ENCODE peak calls at places on chromosome 10, in five cellular contexts. J, G, Y, T and M are unnamed samples.

GRCh38 chr10:5775705-5776104 is 37.5 kb downstream of the GDI2 start:
- DNase-seq in J (no peak), Y (no peak), T (no peak), G (no peak), M (no peak)

GRCh38 chr10:116696919-116697318 is 45.4 kb downstream of the HSPA12A start:
- DNase-seq in J (no peak), Y (no peak), G (no peak), T (no peak), M (no peak)

GRCh38 chr10:103445767-103446567 is 6.2 kb downstream of the CALHM2 start:
- DNase-seq in G (no peak), J (no peak), T (no peak), Y (no peak), M (no peak)

GRCh38 chr10:82308641-82309040 is 433.6 kb downstream of the NRG3 start:
- DNase-seq in G (no peak), Y (no peak), T (no peak), J (no peak), M (no peak)

GRCh38 chr10:4354382-4354812 is 471.6 kb upstream of the AKR1E2 start:
- DNase-seq in J (no peak), G (peak), Y (no peak), T (no peak), M (no peak)

GRCh38 chr10:125782661-125783060 is 7.0 kb upstream of the MMP21 start:
- DNase-seq in G (no peak), J (no peak), T (no peak), Y (no peak), M (no peak)

GRCh38 chr10:29392376-29393021 is 103.6 kb downstream of the LYZL1 start:
- DNase-seq in T (peak), J (peak), Y (peak), G (no peak), M (no peak)

GRCh38 chr10:23204773-23205172 is 12.7 kb downstream of the PTF1A start:
- DNase-seq in T (no peak), Y (no peak), J (peak), G (no peak), M (no peak)

GRCh38 chr10:120897343-120897742 is 46.2 kb downstream of the WDR11 start:
- DNase-seq in T (peak), G (no peak), J (no peak), Y (no peak), M (no peak)

GRCh38 chr10:132140167-132140925 is 46.4 kb upstream of the DPYSL4 start:
- DNase-seq in G (no peak), T (no peak), Y (no peak), J (no peak), M (no peak)

GRCh38 chr10:55441777-55442176 is 640.7 kb upstream of the PCDH15 start:
- DNase-seq in T (no peak), Y (no peak), G (no peak), J (peak), M (no peak)

GRCh38 chr10:72888151-72888638 is 5.3 kb upstream of the OIT3 start:
- DNase-seq in G (no peak), J (no peak), T (no peak), Y (no peak), M (no peak)

GRCh38 chr10:94038024-94038423 is 44.3 kb downstream of the PLCE1 start:
- DNase-seq in T (no peak), J (peak), G (no peak), Y (no peak), M (no peak)

GRCh38 chr10:89615824-89616223 is 29.2 kb downstream of the PANK1 start:
- DNase-seq in T (peak), G (no peak), J (no peak), Y (no peak), M (no peak)

GRCh38 chr10:9010093-9010492 is 955.6 kb downstream of the GATA3 start:
- DNase-seq in Y (no peak), T (no peak), J (peak), G (no peak), M (no peak)

GRCh38 chr10:95767884-95768556 is 12.1 kb downstream of the ENTPD1 start:
- DNase-seq in J (no peak), Y (no peak), T (no peak), G (no peak), M (no peak)

GRCh38 chr10:102837230-102837721 is at the start of gene CYP17A1:
- DNase-seq in Y (peak), G (no peak), T (no peak), J (no peak), M (no peak)

GRCh38 chr10:34528320-34528719 is 286.8 kb downstream of the PARD3 start:
- DNase-seq in G (peak), Y (no peak), J (peak), T (peak), M (no peak)

GRCh38 chr10:88071814-88072380 is 208.5 kb downstream of the PTEN start:
- DNase-seq in Y (no peak), J (no peak), G (no peak), T (no peak), M (no peak)

GRCh38 chr10:11197266-11197712 is 179.6 kb downstream of the CELF2 start:
- DNase-seq in J (peak), T (no peak), G (no peak), Y (no peak), M (no peak)

GRCh38 chr10:32225976-32226375 is 121.0 kb downstream of the EPC1 start:
- DNase-seq in T (no peak), J (no peak), G (no peak), Y (no peak), M (no peak)

GRCh38 chr10:48449501-48450232 is 143.2 kb downstream of the MAPK8 start:
- DNase-seq in G (no peak), T (no peak), Y (no peak), J (no peak), M (no peak)

GRCh38 chr10:64011871-64012714 is 490.9 kb downstream of the REEP3 start:
- DNase-seq in G (no peak), Y (no peak), T (no peak), J (peak), M (no peak)

GRCh38 chr10:124744688-124745055 is 494 bp upstream of the FAM53B start:
- DNase-seq in G (peak), T (peak), J (peak), Y (no peak), M (no peak)

GRCh38 chr10:103307594-103307993 is 30.7 kb downstream of the INA start:
- DNase-seq in J (no peak), G (no peak), Y (no peak), T (no peak), M (no peak)

GRCh38 chr10:33327750-33328149 is 6.7 kb downstream of the NRP1 start:
- DNase-seq in G (no peak), J (peak), T (no peak), Y (no peak), M (no peak)

GRCh38 chr10:17923728-17924127 is 28.0 kb upstream of the SLC39A12 start:
- DNase-seq in J (no peak), T (no peak), G (no peak), Y (no peak), M (no peak)

GRCh38 chr10:104127411-104127810 is 5.4 kb downstream of the SFR1 start:
- DNase-seq in G (no peak), Y (no peak), J (peak), T (no peak), M (no peak)

GRCh38 chr10:127450644-127451043 is 98.5 kb upstream of the NPS start:
- DNase-seq in J (no peak), Y (no peak), T (no peak), G (no peak), M (no peak)

GRCh38 chr10:95788830-95789229 is 32.9 kb downstream of the ENTPD1 start:
- DNase-seq in Y (no peak), G (no peak), T (no peak), J (no peak), M (no peak)

DNA sequence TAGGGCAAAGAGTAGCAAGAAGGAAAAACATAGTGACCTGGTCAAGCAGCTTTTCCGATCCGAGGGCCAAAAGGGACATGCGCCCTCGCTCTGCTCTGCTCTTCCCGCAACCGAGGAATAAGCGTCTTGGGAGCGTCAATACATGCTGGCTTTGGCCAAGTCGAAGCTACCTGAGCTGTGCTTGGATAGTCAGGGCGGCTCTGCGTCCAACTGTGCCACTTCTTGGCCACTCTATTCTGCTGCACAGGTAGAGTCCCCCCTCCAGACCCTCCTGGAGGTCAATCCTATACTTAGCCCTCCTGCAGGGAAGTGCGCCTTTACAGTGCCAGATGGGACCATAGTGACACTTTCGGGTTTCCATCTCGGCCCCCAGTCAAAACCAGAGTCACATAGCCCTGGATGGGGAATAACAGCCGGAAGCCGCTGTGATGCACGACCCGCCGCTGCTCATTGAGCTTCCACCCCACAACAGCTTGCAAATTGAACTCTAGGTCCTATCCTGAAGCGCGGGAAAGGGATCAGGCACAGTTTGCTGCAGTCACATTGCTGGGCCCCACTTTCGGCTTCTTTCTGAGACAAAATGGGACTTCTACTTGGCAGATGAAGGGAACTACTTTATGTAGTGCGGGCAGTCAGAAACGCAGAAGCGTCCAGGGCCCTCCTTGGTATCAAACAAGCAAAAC is 1.1 kb upstream of the HPSE2 start:
- DNase-seq in G (no peak), Y (no peak), T (no peak), J (peak), M (no peak)
- TF ChIP-seq EZH2 in G (no peak), Y (no peak), T (no peak), J (peak), M (no peak)

GRCh38 chr10:118621304-118621942 is 26.0 kb upstream of the PRLHR start:
- DNase-seq in Y (no peak), J (no peak), G (no peak), T (no peak), M (peak)
- TF ChIP-seq POLR2AphosphoS5 in Y (no peak), J (no peak), G (no peak), T (no peak), M (no peak)

DNA sequence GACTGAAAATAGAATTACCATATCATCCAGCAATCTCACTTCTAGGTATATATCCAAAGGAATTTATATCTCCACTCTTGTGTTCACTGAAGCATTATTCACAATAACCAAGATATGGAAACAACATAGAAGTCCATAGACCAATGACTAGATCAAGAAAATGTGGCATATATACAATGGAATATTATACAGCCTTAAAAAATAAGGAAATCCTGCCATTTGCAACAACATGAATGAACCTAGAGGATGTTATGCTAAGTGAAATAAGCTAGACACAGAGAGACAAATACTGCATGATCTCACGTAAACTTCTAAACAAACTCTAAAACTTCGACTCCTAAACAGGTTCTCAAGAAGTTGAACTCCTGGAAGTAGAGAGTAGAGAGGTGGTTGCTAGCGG is 254.5 kb downstream of the SKIDA1 start:
- DNase-seq in J (no peak), G (no peak), Y (no peak), T (no peak), M (no peak)
- H3K4me3 ChIP-seq in J (no peak), G (no peak), Y (no peak), T (no peak), M (no peak)

GRCh38 chr10:45373783-45374450 is at the start of gene ALOX5:
- DNase-seq in G (no peak), Y (peak), T (no peak), J (peak), M (no peak)
- TF ChIP-seq EZH2 in G (no peak), Y (no peak), T (no peak), J (peak), M (no peak)

GRCh38 chr10:122154733-122155366 is 116.2 kb upstream of the BTBD16 start:
- DNase-seq in T (no peak), J (peak), Y (peak), G (no peak), M (no peak)
- TF ChIP-seq POLR2AphosphoS5 in T (no peak), J (no peak), Y (no peak), G (no peak), M (no peak)